ENCODE peak calls at places on chromosome 22, in six cellular contexts. L, R, C, B, O and N are unnamed samples.

GRCh38 chr22:40040927-40041326 is 46.2 kb downstream of the FAM83F start:
- DNase-seq in B (peak; percentile 64), C (no peak), R (no peak), L (no peak), O (no peak), N (no peak)

GRCh38 chr22:19419464-19420178 is 11.9 kb downstream of the HIRA start:
- DNase-seq in R (peak; percentile 59), C (no peak), L (no peak), O (peak; percentile 48), B (no peak), N (no peak)

GRCh38 chr22:35971418-35972119 is 57.1 kb downstream of the RBFOX2 start:
- DNase-seq in B (no peak), R (no peak), O (no peak), L (no peak), C (no peak), N (no peak)

GRCh38 chr22:29200901-29201300 is 4.8 kb upstream of the EMID1 start:
- DNase-seq in B (no peak), L (no peak), C (no peak), O (no peak), R (no peak), N (no peak)

GRCh38 chr22:30277547-30278344 is 11.1 kb upstream of the OSM start:
- DNase-seq in B (peak; percentile 57), C (no peak), L (no peak), R (no peak), O (no peak), N (no peak)

GRCh38 chr22:27512283-27512761 is 289.2 kb downstream of the MN1 start:
- DNase-seq in L (no peak), B (peak; percentile 84), O (no peak), R (no peak), C (no peak), N (peak; percentile 61)

GRCh38 chr22:42188808-42189447 is 58.3 kb upstream of the CYP2D6 start:
- DNase-seq in B (no peak), R (no peak), L (no peak), C (no peak), O (no peak), N (no peak)

GRCh38 chr22:19207902-19208283 is 29.4 kb upstream of the SLC25A1 start:
- DNase-seq in O (no peak), R (no peak), B (no peak), L (no peak), C (no peak), N (no peak)

GRCh38 chr22:23836692-23837495 is 1.9 kb downstream of the DERL3 start:
- DNase-seq in O (no peak), C (no peak), B (no peak), L (no peak), R (no peak), N (no peak)

GRCh38 chr22:39634530-39635399 is 64.2 kb downstream of the CACNA1I start:
- DNase-seq in R (no peak), O (no peak), C (no peak), B (no peak), L (no peak), N (no peak)